ENCODE peak calls at places on chromosomes 16 and 17, in seven cellular contexts. One of them, this sample, is unnamed.

GRCh38 chr16:53600076-53600475 is 97.1 kb upstream of the AKTIP start:
- DNase-seq in choroid plexus epithelial cell: peak
- DNase-seq in endodermal cell: no peak
- DNase-seq in endothelial cell: no peak
- DNase-seq in pancreas: no peak
- DNase-seq in MCF 10A: no peak
- DNase-seq in fibroblast of pulmonary artery: no peak
- DNase-seq in this sample: no peak

GRCh38 chr16:5665770-5666169 is 568.2 kb upstream of the EEF2KMT start:
- DNase-seq in choroid plexus epithelial cell: no peak
- DNase-seq in endodermal cell: no peak
- DNase-seq in endothelial cell: no peak
- DNase-seq in pancreas: no peak
- DNase-seq in MCF 10A: no peak
- DNase-seq in fibroblast of pulmonary artery: no peak
- DNase-seq in this sample: no peak

GRCh38 chr17:63635787-63636186 is 13.6 kb downstream of the MAP3K3 start:
- DNase-seq in choroid plexus epithelial cell: no peak
- DNase-seq in endodermal cell: no peak
- DNase-seq in endothelial cell: no peak
- DNase-seq in pancreas: no peak
- DNase-seq in MCF 10A: no peak
- DNase-seq in fibroblast of pulmonary artery: no peak
- DNase-seq in this sample: no peak

GRCh38 chr17:38428150-38428642 is at the start of gene ARHGAP23:
- DNase-seq in choroid plexus epithelial cell: peak
- DNase-seq in endodermal cell: peak
- DNase-seq in endothelial cell: no peak
- DNase-seq in pancreas: peak
- DNase-seq in MCF 10A: peak
- DNase-seq in fibroblast of pulmonary artery: peak
- DNase-seq in this sample: no peak

GRCh38 chr17:76451480-76451879 is 1.5 kb downstream of the UBE2O start:
- DNase-seq in choroid plexus epithelial cell: no peak
- DNase-seq in endodermal cell: peak
- DNase-seq in endothelial cell: no peak
- DNase-seq in pancreas: no peak
- DNase-seq in MCF 10A: no peak
- DNase-seq in fibroblast of pulmonary artery: no peak
- DNase-seq in this sample: no peak

GRCh38 chr16:84378567-84378966 is 10.2 kb downstream of the ATP2C2 start:
- DNase-seq in choroid plexus epithelial cell: no peak
- DNase-seq in endodermal cell: no peak
- DNase-seq in endothelial cell: no peak
- DNase-seq in pancreas: peak
- DNase-seq in MCF 10A: no peak
- DNase-seq in fibroblast of pulmonary artery: no peak
- DNase-seq in this sample: no peak

GRCh38 chr17:58049533-58049932 is 33.7 kb upstream of the DYNLL2 start:
- DNase-seq in choroid plexus epithelial cell: no peak
- DNase-seq in endodermal cell: no peak
- DNase-seq in endothelial cell: no peak
- DNase-seq in pancreas: no peak
- DNase-seq in MCF 10A: no peak
- DNase-seq in fibroblast of pulmonary artery: no peak
- DNase-seq in this sample: no peak

GRCh38 chr17:7280519-7281073 is 922 bp upstream of the SLC2A4 start:
- DNase-seq in choroid plexus epithelial cell: peak
- DNase-seq in endodermal cell: peak
- DNase-seq in endothelial cell: peak
- DNase-seq in pancreas: peak
- DNase-seq in MCF 10A: peak
- DNase-seq in fibroblast of pulmonary artery: peak
- DNase-seq in this sample: no peak

GRCh38 chr17:74737299-74738050 is 419 bp downstream of the RAB37 start:
- DNase-seq in choroid plexus epithelial cell: no peak
- DNase-seq in endodermal cell: peak
- DNase-seq in endothelial cell: peak
- DNase-seq in pancreas: no peak
- DNase-seq in MCF 10A: no peak
- DNase-seq in fibroblast of pulmonary artery: peak
- DNase-seq in this sample: peak

GRCh38 chr16:568401-569258 is 1.1 kb upstream of the PIGQ start:
- DNase-seq in choroid plexus epithelial cell: no peak
- DNase-seq in endodermal cell: no peak
- DNase-seq in endothelial cell: no peak
- DNase-seq in pancreas: no peak
- DNase-seq in MCF 10A: no peak
- DNase-seq in fibroblast of pulmonary artery: no peak
- DNase-seq in this sample: no peak

GRCh38 chr17:55062921-55063320 is 94.4 kb downstream of the STXBP4 start:
- DNase-seq in choroid plexus epithelial cell: peak
- DNase-seq in endodermal cell: no peak
- DNase-seq in endothelial cell: no peak
- DNase-seq in pancreas: no peak
- DNase-seq in MCF 10A: peak
- DNase-seq in fibroblast of pulmonary artery: peak
- DNase-seq in this sample: no peak

GRCh38 chr17:78960945-78961344 is 18.8 kb downstream of the LGALS3BP start:
- DNase-seq in choroid plexus epithelial cell: peak
- DNase-seq in endodermal cell: no peak
- DNase-seq in endothelial cell: no peak
- DNase-seq in pancreas: no peak
- DNase-seq in MCF 10A: no peak
- DNase-seq in fibroblast of pulmonary artery: peak
- DNase-seq in this sample: no peak

GRCh38 chr16:85437161-85438052 is 175.7 kb upstream of the GSE1 start:
- DNase-seq in choroid plexus epithelial cell: peak
- DNase-seq in endodermal cell: peak
- DNase-seq in endothelial cell: no peak
- DNase-seq in pancreas: no peak
- DNase-seq in MCF 10A: no peak
- DNase-seq in fibroblast of pulmonary artery: no peak
- DNase-seq in this sample: no peak

GRCh38 chr16:48350716-48351115 is 34.5 kb downstream of the SIAH1 start:
- DNase-seq in choroid plexus epithelial cell: no peak
- DNase-seq in endodermal cell: peak
- DNase-seq in endothelial cell: no peak
- DNase-seq in pancreas: no peak
- DNase-seq in MCF 10A: no peak
- DNase-seq in fibroblast of pulmonary artery: no peak
- DNase-seq in this sample: no peak

GRCh38 chr17:17859909-17860760 is 23.3 kb upstream of the SREBF1 start:
- DNase-seq in choroid plexus epithelial cell: peak
- DNase-seq in endodermal cell: peak
- DNase-seq in endothelial cell: peak
- DNase-seq in pancreas: peak
- DNase-seq in MCF 10A: peak
- DNase-seq in fibroblast of pulmonary artery: peak
- DNase-seq in this sample: no peak

GRCh38 chr16:89701425-89702406 is at the start of gene SPATA2L:
- DNase-seq in choroid plexus epithelial cell: peak
- DNase-seq in endodermal cell: peak
- DNase-seq in endothelial cell: peak
- DNase-seq in pancreas: peak
- DNase-seq in MCF 10A: peak
- DNase-seq in fibroblast of pulmonary artery: peak
- DNase-seq in this sample: no peak

GRCh38 chr16:85614338-85615013 is 1.4 kb downstream of the GSE1 start:
- DNase-seq in choroid plexus epithelial cell: no peak
- DNase-seq in endodermal cell: peak
- DNase-seq in endothelial cell: no peak
- DNase-seq in pancreas: peak
- DNase-seq in MCF 10A: peak
- DNase-seq in fibroblast of pulmonary artery: no peak
- DNase-seq in this sample: no peak

GRCh38 chr17:75707096-75707720 is 14.1 kb upstream of the ITGB4 start:
- DNase-seq in choroid plexus epithelial cell: peak
- DNase-seq in endodermal cell: peak
- DNase-seq in endothelial cell: no peak
- DNase-seq in pancreas: no peak
- DNase-seq in MCF 10A: peak
- DNase-seq in fibroblast of pulmonary artery: peak
- DNase-seq in this sample: no peak

GRCh38 chr16:57503366-57503765 is 17.1 kb upstream of the DOK4 start:
- DNase-seq in choroid plexus epithelial cell: no peak
- DNase-seq in endodermal cell: peak
- DNase-seq in endothelial cell: no peak
- DNase-seq in pancreas: no peak
- DNase-seq in MCF 10A: no peak
- DNase-seq in fibroblast of pulmonary artery: peak
- DNase-seq in this sample: no peak

GRCh38 chr16:13542284-13542683 is 377.7 kb upstream of the ERCC4 start:
- DNase-seq in choroid plexus epithelial cell: no peak
- DNase-seq in endodermal cell: peak
- DNase-seq in endothelial cell: no peak
- DNase-seq in pancreas: no peak
- DNase-seq in MCF 10A: no peak
- DNase-seq in fibroblast of pulmonary artery: no peak
- DNase-seq in this sample: no peak
- TF ChIP-seq CTCF in choroid plexus epithelial cell: no peak
- TF ChIP-seq CTCF in endodermal cell: peak
- TF ChIP-seq CTCF in endothelial cell: no peak
- TF ChIP-seq CTCF in pancreas: no peak
- TF ChIP-seq CTCF in MCF 10A: no peak
- TF ChIP-seq CTCF in fibroblast of pulmonary artery: no peak
- TF ChIP-seq CTCF in this sample: no peak

GRCh38 chr17:81120695-81121621 is 44.3 kb upstream of the PVALEF start:
- DNase-seq in choroid plexus epithelial cell: no peak
- DNase-seq in endodermal cell: peak
- DNase-seq in endothelial cell: no peak
- DNase-seq in pancreas: no peak
- DNase-seq in MCF 10A: no peak
- DNase-seq in fibroblast of pulmonary artery: no peak
- DNase-seq in this sample: no peak
- TF ChIP-seq CTCF in choroid plexus epithelial cell: no peak
- TF ChIP-seq CTCF in endodermal cell: peak
- TF ChIP-seq CTCF in endothelial cell: no peak
- TF ChIP-seq CTCF in pancreas: no peak
- TF ChIP-seq CTCF in MCF 10A: no peak
- TF ChIP-seq CTCF in fibroblast of pulmonary artery: no peak
- TF ChIP-seq CTCF in this sample: no peak

DNA sequence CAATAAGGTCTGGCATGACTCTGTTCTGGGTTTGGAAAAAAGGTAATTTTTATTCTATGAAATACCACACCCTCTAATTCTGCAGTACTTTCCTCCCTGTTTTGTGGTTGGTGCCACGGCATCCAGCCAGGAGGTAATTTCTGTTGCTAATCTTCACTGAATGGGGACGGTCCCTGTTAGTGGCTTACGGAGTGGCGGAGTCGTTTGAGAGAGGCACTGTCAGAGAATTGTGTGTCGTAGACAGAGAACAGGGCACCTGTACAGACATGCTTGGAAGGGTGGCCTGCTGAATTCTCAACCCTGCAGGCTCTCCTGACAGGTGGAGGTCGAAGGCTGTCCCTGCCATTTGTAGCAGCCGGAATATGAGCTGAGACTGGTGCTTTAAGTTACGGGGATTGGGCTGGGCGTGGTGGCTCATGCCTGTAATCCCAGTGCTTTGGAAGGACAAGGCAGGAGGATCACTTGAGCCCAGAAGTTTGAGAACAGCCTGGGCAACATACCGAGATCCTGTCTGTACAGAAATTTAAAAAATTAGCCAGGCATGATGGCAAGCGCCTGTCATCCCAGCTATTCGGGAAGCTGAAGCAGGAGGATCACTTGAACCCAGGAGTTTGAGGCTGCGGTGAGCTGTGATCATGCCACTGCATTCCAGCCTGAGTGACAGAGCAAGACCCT is 33.2 kb downstream of the EEF2K start:
- DNase-seq in choroid plexus epithelial cell: no peak
- DNase-seq in endodermal cell: no peak
- DNase-seq in endothelial cell: no peak
- DNase-seq in pancreas: no peak
- DNase-seq in MCF 10A: no peak
- DNase-seq in fibroblast of pulmonary artery: no peak
- DNase-seq in this sample: no peak
- TF ChIP-seq CTCF in choroid plexus epithelial cell: no peak
- TF ChIP-seq CTCF in endodermal cell: no peak
- TF ChIP-seq CTCF in endothelial cell: no peak
- TF ChIP-seq CTCF in pancreas: no peak
- TF ChIP-seq CTCF in MCF 10A: no peak
- TF ChIP-seq CTCF in fibroblast of pulmonary artery: no peak
- TF ChIP-seq CTCF in this sample: no peak

DNA sequence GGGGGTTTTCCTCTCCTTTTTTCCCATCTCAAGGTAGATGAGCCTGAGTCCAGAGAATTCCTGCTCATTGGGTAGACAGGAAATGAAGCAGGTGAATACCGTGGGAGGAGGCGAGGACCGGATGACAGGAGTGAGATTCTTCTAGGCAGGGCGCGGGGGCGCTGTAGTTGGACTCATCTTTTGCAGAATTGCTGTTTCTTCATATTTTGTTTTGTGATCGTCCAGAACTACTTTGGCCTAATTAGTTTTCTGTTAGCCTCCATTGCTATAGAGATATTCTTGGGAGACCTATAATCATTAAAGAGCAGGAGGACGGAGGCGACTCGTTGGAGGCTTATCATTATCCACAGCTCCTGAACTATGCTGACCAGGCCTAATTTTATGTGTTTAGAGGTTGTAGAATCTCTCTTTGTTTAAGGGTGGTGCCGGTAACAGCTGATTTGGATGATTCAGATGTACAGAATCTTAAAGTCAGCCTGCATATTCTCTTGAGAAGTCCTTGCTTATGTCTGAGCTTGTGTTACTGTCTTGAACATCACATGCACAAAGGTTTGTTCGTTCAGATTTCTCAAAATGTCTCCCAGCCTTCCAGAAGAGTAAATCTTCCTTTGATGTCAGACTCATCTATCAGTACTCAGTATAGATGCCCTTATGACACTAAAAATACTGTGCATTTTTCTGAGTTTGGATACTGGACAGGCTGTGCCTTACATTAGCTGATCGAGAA is 741 bp downstream of the ATP6V0A1 start:
- DNase-seq in choroid plexus epithelial cell: peak
- DNase-seq in endodermal cell: peak
- DNase-seq in endothelial cell: peak
- DNase-seq in pancreas: peak
- DNase-seq in MCF 10A: peak
- DNase-seq in fibroblast of pulmonary artery: peak
- DNase-seq in this sample: no peak
- TF ChIP-seq CTCF in choroid plexus epithelial cell: peak
- TF ChIP-seq CTCF in endodermal cell: peak
- TF ChIP-seq CTCF in endothelial cell: no peak
- TF ChIP-seq CTCF in pancreas: no peak
- TF ChIP-seq CTCF in MCF 10A: peak
- TF ChIP-seq CTCF in fibroblast of pulmonary artery: peak
- TF ChIP-seq CTCF in this sample: peak

This sample was measured in chondrocyte.